ENCODE peak calls at places on chromosomes 12 and 14, in seven cellular contexts. W, Y, T, N, Q, H and P are unnamed samples.

GRCh38 chr12:75666126-75666979 is 154.9 kb upstream of the KRR1 start:
- DNase-seq in W (no peak), Y (no peak), T (no peak), N (no peak), Q (peak; percentile 39), H (no peak), P (no peak)

GRCh38 chr14:70416322-70416716 is 571 bp downstream of the SYNJ2BP start:
- DNase-seq in W (peak; percentile 4), Y (no peak), T (no peak), N (no peak), Q (peak; percentile 27), H (no peak), P (peak; percentile 28)

GRCh38 chr14:27040552-27040951 is 442.7 kb upstream of the NOVA1 start:
- DNase-seq in W (no peak), Y (no peak), T (no peak), N (no peak), Q (no peak), H (no peak), P (no peak)

GRCh38 chr14:99633141-99633540 is 11.8 kb upstream of the HHIPL1 start:
- DNase-seq in W (no peak), Y (no peak), T (no peak), N (no peak), Q (no peak), H (no peak), P (no peak)

GRCh38 chr14:54002653-54003052 is 46.0 kb upstream of the BMP4 start:
- DNase-seq in W (no peak), Y (no peak), T (no peak), N (no peak), Q (peak; percentile 55), H (no peak), P (no peak)

GRCh38 chr14:32933943-32934890 is 4.5 kb upstream of the NPAS3 start:
- DNase-seq in W (no peak), Y (peak; percentile 64), T (no peak), N (no peak), Q (peak; percentile 15), H (no peak), P (peak; percentile 38)

GRCh38 chr12:91889970-91890369 is 255.7 kb downstream of the BTG1 start:
- DNase-seq in W (no peak), Y (no peak), T (no peak), N (no peak), Q (no peak), H (no peak), P (no peak)

GRCh38 chr12:127509066-127509778 is 757.7 kb upstream of the TMEM132C start:
- DNase-seq in W (peak; percentile 42), Y (no peak), T (no peak), N (no peak), Q (peak; percentile 52), H (no peak), P (no peak)

GRCh38 chr12:31570880-31571279 is 20.1 kb downstream of the DENND5B start:
- DNase-seq in W (no peak), Y (no peak), T (no peak), N (no peak), Q (no peak), H (no peak), P (no peak)

GRCh38 chr12:39393890-39394289 is 49.0 kb downstream of the KIF21A start:
- DNase-seq in W (no peak), Y (no peak), T (no peak), N (peak; percentile 63), Q (no peak), H (no peak), P (no peak)

GRCh38 chr12:100128509-100128908 is 14.2 kb downstream of the BLTP3B start:
- DNase-seq in W (peak; percentile 52), Y (no peak), T (no peak), N (no peak), Q (peak; percentile 57), H (no peak), P (no peak)

GRCh38 chr14:25351269-25351668 is 301.3 kb upstream of the STXBP6 start:
- DNase-seq in W (peak; percentile 57), Y (no peak), T (no peak), N (no peak), Q (peak; percentile 2), H (no peak), P (no peak)

GRCh38 chr14:51860836-51861583 is 598 bp downstream of the GNG2 start:
- DNase-seq in W (no peak), Y (no peak), T (no peak), N (no peak), Q (peak; percentile 16), H (no peak), P (no peak)

GRCh38 chr12:58105225-58106119 is 164.1 kb downstream of the ATP23 start:
- DNase-seq in W (no peak), Y (no peak), T (no peak), N (no peak), Q (peak; percentile 2), H (no peak), P (no peak)

GRCh38 chr12:55842681-55843429 is at the start of gene MMP19:
- DNase-seq in W (peak; percentile 67), Y (no peak), T (no peak), N (peak; percentile 62), Q (peak; percentile 83), H (no peak), P (no peak)

GRCh38 chr14:35335388-35336092 is 43.4 kb downstream of the PSMA6 start:
- DNase-seq in W (no peak), Y (no peak), T (no peak), N (no peak), Q (peak; percentile 13), H (no peak), P (no peak)

GRCh38 chr12:128657378-128657777 is 166.4 kb downstream of the SLC15A4 start:
- DNase-seq in W (no peak), Y (no peak), T (no peak), N (no peak), Q (no peak), H (no peak), P (no peak)

GRCh38 chr14:73007835-73008234 is 19.1 kb downstream of the ZFYVE1 start:
- DNase-seq in W (no peak), Y (no peak), T (no peak), N (no peak), Q (no peak), H (no peak), P (no peak)

GRCh38 chr12:752673-753400 is 458 bp downstream of the WNK1 start:
- DNase-seq in W (peak; percentile 33), Y (no peak), T (peak; percentile 55), N (no peak), Q (peak; percentile 27), H (peak; percentile 35), P (no peak)

GRCh38 chr14:65301862-65302539 is 110.5 kb upstream of the FUT8 start:
- DNase-seq in W (no peak), Y (no peak), T (no peak), N (no peak), Q (no peak), H (no peak), P (no peak)

GRCh38 chr12:127125607-127126259 is 1141.2 kb upstream of the TMEM132C start:
- DNase-seq in W (peak; percentile 49), Y (no peak), T (peak; percentile 9), N (no peak), Q (peak; percentile 72), H (no peak), P (no peak)

GRCh38 chr12:89576572-89577220 is 50.8 kb upstream of the POC1B start:
- DNase-seq in W (no peak), Y (no peak), T (no peak), N (no peak), Q (no peak), H (no peak), P (no peak)

GRCh38 chr12:5817246-5817645 is 127.8 kb downstream of the ANO2 start:
- DNase-seq in W (no peak), Y (no peak), T (no peak), N (no peak), Q (no peak), H (no peak), P (no peak)

GRCh38 chr14:97976861-97977260 is 1179.7 kb downstream of the VRK1 start:
- DNase-seq in W (no peak), Y (no peak), T (no peak), N (no peak), Q (no peak), H (no peak), P (no peak)

GRCh38 chr12:8499616-8500015 is 13.7 kb upstream of the CLEC4D start:
- DNase-seq in W (no peak), Y (no peak), T (no peak), N (no peak), Q (no peak), H (no peak), P (no peak)

GRCh38 chr12:67595365-67595764 is 53.2 kb upstream of the DYRK2 start:
- DNase-seq in W (no peak), Y (no peak), T (no peak), N (no peak), Q (no peak), H (no peak), P (no peak)

GRCh38 chr12:29725587-29726320 is 58.0 kb downstream of the TMTC1 start:
- DNase-seq in W (no peak), Y (no peak), T (no peak), N (no peak), Q (peak; percentile 78), H (no peak), P (peak; percentile 24)